ENCODE peak calls at places on chromosomes 7 and 10, in nine cellular contexts. N is CD8-positive, alpha-beta T cell; R is left ventricle myocardium inferior; Z is GM12878; O is colonic mucosa; A is astrocyte of the spinal cord; I is GM10248; P is A549; M is neural progenitor cell. S is an unnamed sample.

GRCh38 chr7:96217147-96217546 is 104.8 kb downstream of the SLC25A13 start:
- DNase-seq in N (no peak), R (no peak), Z (no peak), O (no peak), A (no peak), I (no peak), P (no peak), M (no peak), S (no peak)

GRCh38 chr10:47316131-47316530 is 6.1 kb upstream of the GDF2 start:
- DNase-seq in N (no peak), R (no peak), Z (no peak), O (no peak), A (no peak), I (no peak), P (no peak), M (no peak), S (no peak)

GRCh38 chr7:147249956-147250355 is 1133.4 kb downstream of the CNTNAP2 start:
- DNase-seq in N (no peak), R (no peak), Z (no peak), O (no peak), A (no peak), I (no peak), P (no peak), M (no peak), S (no peak)

GRCh38 chr10:47348661-47349470 is 703 bp downstream of the RBP3 start:
- DNase-seq in N (no peak), R (no peak), Z (no peak), O (no peak), A (no peak), I (no peak), P (no peak), M (no peak), S (no peak)

GRCh38 chr10:118950190-118950658 is 79.3 kb upstream of the NANOS1 start:
- DNase-seq in N (no peak), R (no peak), Z (no peak), O (no peak), A (peak; percentile 18), I (no peak), P (no peak), M (no peak), S (no peak)

GRCh38 chr10:69089638-69090599 is 2.0 kb downstream of the SRGN start:
- DNase-seq in N (peak; percentile 70), R (no peak), Z (peak; percentile 65), O (peak; percentile 37), A (peak; percentile 37), I (no peak), P (no peak), M (no peak), S (peak; percentile 47)

GRCh38 chr10:620417-620816 is 69.1 kb downstream of the DIP2C start:
- DNase-seq in N (no peak), R (no peak), Z (peak; percentile 16), O (no peak), A (no peak), I (no peak), P (no peak), M (no peak), S (no peak)

GRCh38 chr10:55966131-55966530 is 394.9 kb downstream of the ZWINT start:
- DNase-seq in N (no peak), R (no peak), Z (no peak), O (no peak), A (peak; percentile 1), I (no peak), P (no peak), M (no peak), S (no peak)

GRCh38 chr7:156640949-156641485 is 443 bp downstream of the RNF32 start:
- DNase-seq in N (peak; percentile 61), R (no peak), Z (no peak), O (peak; percentile 53), A (peak; percentile 46), I (no peak), P (peak; percentile 53), M (no peak), S (no peak)

GRCh38 chr7:72153132-72153512 is 259.0 kb downstream of the CALN1 start:
- DNase-seq in N (no peak), R (no peak), Z (no peak), O (no peak), A (no peak), I (no peak), P (no peak), M (no peak), S (no peak)

GRCh38 chr7:16646427-16647081 is 573 bp downstream of the BZW2 start:
- DNase-seq in N (no peak), R (no peak), Z (no peak), O (peak; percentile 60), A (peak; percentile 40), I (no peak), P (no peak), M (no peak), S (no peak)

GRCh38 chr7:45665172-45665571 is 91.0 kb downstream of the ADCY1 start:
- DNase-seq in N (peak; percentile 1), R (no peak), Z (no peak), O (peak; percentile 3), A (no peak), I (no peak), P (no peak), M (no peak), S (no peak)

GRCh38 chr10:110625951-110626855 is 17.9 kb upstream of the RBM20 start:
- DNase-seq in N (no peak), R (no peak), Z (no peak), O (no peak), A (no peak), I (no peak), P (no peak), M (no peak), S (no peak)

GRCh38 chr7:27866256-27866655 is 126.3 kb downstream of the TAX1BP1 start:
- DNase-seq in N (no peak), R (no peak), Z (no peak), O (no peak), A (no peak), I (no peak), P (no peak), M (no peak), S (no peak)

GRCh38 chr7:56121440-56121839 is 5.2 kb upstream of the NUPR2 start:
- DNase-seq in N (no peak), R (no peak), Z (no peak), O (no peak), A (no peak), I (no peak), P (no peak), M (no peak), S (no peak)

GRCh38 chr7:56110611-56111010 is 4.3 kb upstream of the CHCHD2 start:
- DNase-seq in N (no peak), R (no peak), Z (no peak), O (no peak), A (no peak), I (no peak), P (no peak), M (no peak), S (no peak)

DNA sequence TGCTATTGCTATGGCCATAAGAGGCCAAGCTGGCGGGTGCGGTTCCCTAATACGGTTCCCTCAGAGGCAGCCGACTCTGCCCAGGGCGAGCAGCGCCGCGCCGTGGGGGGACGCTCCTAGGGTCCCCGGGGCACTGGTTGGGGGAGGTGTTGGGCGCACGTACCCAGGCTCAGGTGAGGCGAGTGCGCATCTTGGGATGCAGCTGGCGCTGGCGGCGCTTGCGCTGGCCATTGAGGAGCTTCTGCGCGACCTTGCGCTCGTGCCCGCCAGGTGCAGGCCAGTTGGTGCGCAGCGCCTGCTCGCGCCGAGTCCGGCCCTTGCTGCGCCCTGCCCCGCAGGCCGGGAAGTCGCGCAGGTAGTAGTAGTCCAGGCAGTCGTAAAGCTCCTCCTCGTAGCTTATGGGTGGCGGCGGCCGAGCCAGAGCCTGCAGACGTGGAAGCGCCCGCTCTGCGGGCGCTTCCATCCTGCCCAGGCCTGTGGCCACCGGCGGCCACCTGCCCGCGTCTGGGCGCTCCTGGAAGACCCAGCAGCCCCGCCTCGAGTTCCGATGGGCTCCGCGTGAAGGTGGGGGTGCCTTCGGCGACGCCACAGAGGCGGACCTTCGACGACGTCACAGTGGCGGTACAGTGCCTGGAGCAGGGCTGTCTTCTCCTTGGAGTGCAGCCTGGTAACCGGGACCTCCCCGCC is at the start of gene NUPR2:
- DNase-seq in N (no peak), R (no peak), Z (no peak), O (peak; percentile 39), A (no peak), I (no peak), P (no peak), M (no peak), S (no peak)
- TF ChIP-seq CTCF in N (no peak), R (no peak), Z (no peak), O (no peak), A (no peak), I (no peak), P (no peak), M (no peak), S (no peak)

DNA sequence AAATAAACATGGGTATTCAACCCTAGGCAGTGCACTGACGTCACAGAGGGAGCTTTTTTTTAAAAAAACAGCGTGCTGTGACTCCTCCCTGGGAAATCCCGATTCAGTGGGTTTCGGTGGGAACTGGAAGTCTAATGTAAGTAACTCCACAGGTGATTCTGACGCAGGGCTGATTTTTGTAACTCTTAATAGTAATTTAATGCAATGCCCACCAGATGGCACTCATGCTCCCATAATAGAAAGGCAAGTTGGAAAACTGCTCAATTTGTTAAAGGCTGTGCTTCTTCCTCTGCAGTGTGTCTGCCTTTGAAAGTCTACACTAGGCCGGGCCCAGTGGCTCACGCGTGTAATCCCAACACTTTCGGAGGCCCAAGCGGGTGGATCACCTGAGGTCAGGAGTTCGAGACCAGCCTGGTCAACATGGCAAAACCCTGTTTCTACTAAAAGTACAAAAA is 10.9 kb upstream of the RSU1 start:
- DNase-seq in N (peak; percentile 61), R (no peak), Z (peak; percentile 48), O (peak; percentile 72), A (peak; percentile 88), I (peak; percentile 35), P (peak; percentile 22), M (peak; percentile 90), S (peak; percentile 26)
- TF ChIP-seq CTCF in N (peak; percentile 69), R (peak; percentile 69), Z (peak; percentile 51), O (peak; percentile 40), A (peak; percentile 46), I (peak; percentile 37), P (peak; percentile 74), M (peak; percentile 75), S (peak; percentile 32)

GRCh38 chr7:6588566-6588965 is 1.3 kb upstream of the INTS15 start:
- DNase-seq in N (no peak), R (no peak), Z (no peak), O (no peak), A (no peak), I (no peak), P (no peak), M (no peak), S (no peak)

GRCh38 chr7:6589151-6589828 is 531 bp upstream of the INTS15 start:
- DNase-seq in N (no peak), R (no peak), Z (no peak), O (no peak), A (no peak), I (no peak), P (no peak), M (no peak), S (no peak)

GRCh38 chr7:6590645-6591110 is 857 bp downstream of the INTS15 start:
- DNase-seq in N (no peak), R (no peak), Z (no peak), O (no peak), A (no peak), I (no peak), P (no peak), M (peak; percentile 70), S (no peak)

GRCh38 chr7:6589829-6590644 is at the start of gene INTS15:
- DNase-seq in N (peak; percentile 79), R (peak; percentile 77), Z (no peak), O (peak; percentile 74), A (peak; percentile 69), I (peak; percentile 92), P (peak; percentile 65), M (peak; percentile 94), S (peak; percentile 94)
- TF ChIP-seq CTCF in N (peak; percentile 56), R (peak; percentile 91), Z (peak; percentile 53), O (peak; percentile 52), A (peak; percentile 45), I (peak; percentile 88), P (peak; percentile 93), M (peak; percentile 66), S (peak; percentile 92)

GRCh38 chr10:73218466-73219191 is 28.4 kb downstream of the DNAJC9 start:
- DNase-seq in N (no peak), R (no peak), Z (no peak), O (no peak), A (peak; percentile 10), I (no peak), P (peak; percentile 11), M (peak; percentile 14), S (no peak)
- TF ChIP-seq CTCF in N (peak; percentile 20), R (no peak), Z (peak; percentile 50), O (no peak), A (peak; percentile 50), I (peak; percentile 33), P (peak; percentile 49), M (peak; percentile 59), S (peak; percentile 30)